ENCODE peak calls at places on chromosomes 12 and 14, in five cellular contexts. One of them, this sample, is unnamed.

GRCh38 chr12:83573676-83574075 is 887.0 kb downstream of the TMTC2 start:
- DNase-seq in nephron progenitor cell: no peak
- DNase-seq in stimulated activated CD8-positive, alpha-beta memory T cell treated with anti-CD3 and anti-CD28 coated beads, Interleukin-15, amount 100 ng/mL, for 24 hours: no peak
- DNase-seq in stimulated activated CD4-positive, alpha-beta T cell treated with anti-CD3 and anti-CD28 coated beads, Interleukin-4, amount 100 ng/mL, for 24 hours: no peak
- DNase-seq in AG20443: peak; percentile 14
- DNase-seq in this sample: no peak

GRCh38 chr12:66092559-66093269 is 37.8 kb downstream of the LLPH start:
- DNase-seq in stimulated activated CD4-positive, alpha-beta T cell treated with anti-CD3 and anti-CD28 coated beads, Interleukin-4, amount 100 ng/mL, for 24 hours: no peak
- DNase-seq in nephron progenitor cell: no peak
- DNase-seq in AG20443: peak; percentile 22
- DNase-seq in stimulated activated CD8-positive, alpha-beta memory T cell treated with anti-CD3 and anti-CD28 coated beads, Interleukin-15, amount 100 ng/mL, for 24 hours: no peak
- DNase-seq in this sample: no peak

GRCh38 chr14:70808402-70809237 is 693 bp downstream of the MAP3K9 start:
- DNase-seq in AG20443: peak; percentile 31
- DNase-seq in stimulated activated CD4-positive, alpha-beta T cell treated with anti-CD3 and anti-CD28 coated beads, Interleukin-4, amount 100 ng/mL, for 24 hours: peak; percentile 29
- DNase-seq in stimulated activated CD8-positive, alpha-beta memory T cell treated with anti-CD3 and anti-CD28 coated beads, Interleukin-15, amount 100 ng/mL, for 24 hours: peak; percentile 17
- DNase-seq in nephron progenitor cell: peak; percentile 66
- DNase-seq in this sample: no peak

GRCh38 chr14:94447986-94448808 is 4.4 kb downstream of the SERPINA11 start:
- DNase-seq in stimulated activated CD8-positive, alpha-beta memory T cell treated with anti-CD3 and anti-CD28 coated beads, Interleukin-15, amount 100 ng/mL, for 24 hours: no peak
- DNase-seq in stimulated activated CD4-positive, alpha-beta T cell treated with anti-CD3 and anti-CD28 coated beads, Interleukin-4, amount 100 ng/mL, for 24 hours: no peak
- DNase-seq in nephron progenitor cell: no peak
- DNase-seq in AG20443: no peak
- DNase-seq in this sample: no peak

GRCh38 chr12:106893451-106893850 is 62.3 kb upstream of the TMEM263 start:
- DNase-seq in nephron progenitor cell: no peak
- DNase-seq in stimulated activated CD4-positive, alpha-beta T cell treated with anti-CD3 and anti-CD28 coated beads, Interleukin-4, amount 100 ng/mL, for 24 hours: no peak
- DNase-seq in stimulated activated CD8-positive, alpha-beta memory T cell treated with anti-CD3 and anti-CD28 coated beads, Interleukin-15, amount 100 ng/mL, for 24 hours: no peak
- DNase-seq in AG20443: no peak
- DNase-seq in this sample: no peak

GRCh38 chr14:100732766-100733100 is 6.0 kb downstream of the DLK1 start:
- DNase-seq in stimulated activated CD8-positive, alpha-beta memory T cell treated with anti-CD3 and anti-CD28 coated beads, Interleukin-15, amount 100 ng/mL, for 24 hours: no peak
- DNase-seq in nephron progenitor cell: no peak
- DNase-seq in AG20443: no peak
- DNase-seq in stimulated activated CD4-positive, alpha-beta T cell treated with anti-CD3 and anti-CD28 coated beads, Interleukin-4, amount 100 ng/mL, for 24 hours: no peak
- DNase-seq in this sample: no peak

GRCh38 chr12:32659908-32660440 is 19.1 kb upstream of the DNM1L start:
- DNase-seq in stimulated activated CD8-positive, alpha-beta memory T cell treated with anti-CD3 and anti-CD28 coated beads, Interleukin-15, amount 100 ng/mL, for 24 hours: no peak
- DNase-seq in nephron progenitor cell: no peak
- DNase-seq in stimulated activated CD4-positive, alpha-beta T cell treated with anti-CD3 and anti-CD28 coated beads, Interleukin-4, amount 100 ng/mL, for 24 hours: no peak
- DNase-seq in AG20443: no peak
- DNase-seq in this sample: no peak

GRCh38 chr14:95388699-95389098 is 69.0 kb upstream of the CLMN start:
- DNase-seq in AG20443: no peak
- DNase-seq in nephron progenitor cell: no peak
- DNase-seq in stimulated activated CD4-positive, alpha-beta T cell treated with anti-CD3 and anti-CD28 coated beads, Interleukin-4, amount 100 ng/mL, for 24 hours: no peak
- DNase-seq in stimulated activated CD8-positive, alpha-beta memory T cell treated with anti-CD3 and anti-CD28 coated beads, Interleukin-15, amount 100 ng/mL, for 24 hours: no peak
- DNase-seq in this sample: no peak

GRCh38 chr14:73887116-73887490 is 444 bp downstream of the ZNF410 start:
- DNase-seq in stimulated activated CD4-positive, alpha-beta T cell treated with anti-CD3 and anti-CD28 coated beads, Interleukin-4, amount 100 ng/mL, for 24 hours: no peak
- DNase-seq in nephron progenitor cell: peak; percentile 30
- DNase-seq in stimulated activated CD8-positive, alpha-beta memory T cell treated with anti-CD3 and anti-CD28 coated beads, Interleukin-15, amount 100 ng/mL, for 24 hours: peak; percentile 11
- DNase-seq in AG20443: no peak
- DNase-seq in this sample: peak; percentile 74

GRCh38 chr12:25317553-25317952 is 66.8 kb upstream of the KRAS start:
- DNase-seq in stimulated activated CD4-positive, alpha-beta T cell treated with anti-CD3 and anti-CD28 coated beads, Interleukin-4, amount 100 ng/mL, for 24 hours: no peak
- DNase-seq in stimulated activated CD8-positive, alpha-beta memory T cell treated with anti-CD3 and anti-CD28 coated beads, Interleukin-15, amount 100 ng/mL, for 24 hours: no peak
- DNase-seq in nephron progenitor cell: no peak
- DNase-seq in AG20443: no peak
- DNase-seq in this sample: no peak

GRCh38 chr12:4217091-4217490 is 56.5 kb upstream of the CCND2 start:
- DNase-seq in AG20443: no peak
- DNase-seq in stimulated activated CD8-positive, alpha-beta memory T cell treated with anti-CD3 and anti-CD28 coated beads, Interleukin-15, amount 100 ng/mL, for 24 hours: no peak
- DNase-seq in stimulated activated CD4-positive, alpha-beta T cell treated with anti-CD3 and anti-CD28 coated beads, Interleukin-4, amount 100 ng/mL, for 24 hours: no peak
- DNase-seq in nephron progenitor cell: no peak
- DNase-seq in this sample: no peak

GRCh38 chr14:68283378-68284123 is 464.0 kb downstream of the RAD51B start:
- DNase-seq in AG20443: no peak
- DNase-seq in stimulated activated CD8-positive, alpha-beta memory T cell treated with anti-CD3 and anti-CD28 coated beads, Interleukin-15, amount 100 ng/mL, for 24 hours: peak; percentile 8
- DNase-seq in nephron progenitor cell: peak; percentile 10
- DNase-seq in stimulated activated CD4-positive, alpha-beta T cell treated with anti-CD3 and anti-CD28 coated beads, Interleukin-4, amount 100 ng/mL, for 24 hours: peak; percentile 45
- DNase-seq in this sample: no peak

GRCh38 chr14:97697772-97698171 is 900.6 kb downstream of the VRK1 start:
- DNase-seq in stimulated activated CD8-positive, alpha-beta memory T cell treated with anti-CD3 and anti-CD28 coated beads, Interleukin-15, amount 100 ng/mL, for 24 hours: no peak
- DNase-seq in AG20443: no peak
- DNase-seq in stimulated activated CD4-positive, alpha-beta T cell treated with anti-CD3 and anti-CD28 coated beads, Interleukin-4, amount 100 ng/mL, for 24 hours: peak; percentile 20
- DNase-seq in nephron progenitor cell: no peak
- DNase-seq in this sample: no peak

GRCh38 chr12:130526813-130527212 is 189.1 kb downstream of the PIWIL1 start:
- DNase-seq in stimulated activated CD8-positive, alpha-beta memory T cell treated with anti-CD3 and anti-CD28 coated beads, Interleukin-15, amount 100 ng/mL, for 24 hours: no peak
- DNase-seq in stimulated activated CD4-positive, alpha-beta T cell treated with anti-CD3 and anti-CD28 coated beads, Interleukin-4, amount 100 ng/mL, for 24 hours: no peak
- DNase-seq in AG20443: peak; percentile 24
- DNase-seq in nephron progenitor cell: peak; percentile 90
- DNase-seq in this sample: peak; percentile 19

GRCh38 chr12:130661501-130662255 is 54.4 kb downstream of the RIMBP2 start:
- DNase-seq in AG20443: no peak
- DNase-seq in nephron progenitor cell: peak; percentile 23
- DNase-seq in stimulated activated CD8-positive, alpha-beta memory T cell treated with anti-CD3 and anti-CD28 coated beads, Interleukin-15, amount 100 ng/mL, for 24 hours: no peak
- DNase-seq in stimulated activated CD4-positive, alpha-beta T cell treated with anti-CD3 and anti-CD28 coated beads, Interleukin-4, amount 100 ng/mL, for 24 hours: no peak
- DNase-seq in this sample: peak; percentile 25

GRCh38 chr12:16828891-16829290 is 222.9 kb upstream of the LMO3 start:
- DNase-seq in AG20443: no peak
- DNase-seq in nephron progenitor cell: no peak
- DNase-seq in stimulated activated CD8-positive, alpha-beta memory T cell treated with anti-CD3 and anti-CD28 coated beads, Interleukin-15, amount 100 ng/mL, for 24 hours: no peak
- DNase-seq in stimulated activated CD4-positive, alpha-beta T cell treated with anti-CD3 and anti-CD28 coated beads, Interleukin-4, amount 100 ng/mL, for 24 hours: no peak
- DNase-seq in this sample: no peak

GRCh38 chr14:67517083-67517482 is 16.0 kb upstream of the PLEKHH1 start:
- DNase-seq in stimulated activated CD8-positive, alpha-beta memory T cell treated with anti-CD3 and anti-CD28 coated beads, Interleukin-15, amount 100 ng/mL, for 24 hours: no peak
- DNase-seq in AG20443: peak; percentile 69
- DNase-seq in nephron progenitor cell: peak; percentile 19
- DNase-seq in stimulated activated CD4-positive, alpha-beta T cell treated with anti-CD3 and anti-CD28 coated beads, Interleukin-4, amount 100 ng/mL, for 24 hours: no peak
- DNase-seq in this sample: no peak

GRCh38 chr14:54890794-54891193 is 11.8 kb downstream of the GCH1 start:
- DNase-seq in stimulated activated CD4-positive, alpha-beta T cell treated with anti-CD3 and anti-CD28 coated beads, Interleukin-4, amount 100 ng/mL, for 24 hours: no peak
- DNase-seq in nephron progenitor cell: no peak
- DNase-seq in stimulated activated CD8-positive, alpha-beta memory T cell treated with anti-CD3 and anti-CD28 coated beads, Interleukin-15, amount 100 ng/mL, for 24 hours: no peak
- DNase-seq in AG20443: no peak
- DNase-seq in this sample: no peak

GRCh38 chr14:54981698-54982097 is 45.2 kb downstream of the WDHD1 start:
- DNase-seq in AG20443: peak; percentile 12
- DNase-seq in stimulated activated CD4-positive, alpha-beta T cell treated with anti-CD3 and anti-CD28 coated beads, Interleukin-4, amount 100 ng/mL, for 24 hours: no peak
- DNase-seq in stimulated activated CD8-positive, alpha-beta memory T cell treated with anti-CD3 and anti-CD28 coated beads, Interleukin-15, amount 100 ng/mL, for 24 hours: no peak
- DNase-seq in nephron progenitor cell: no peak
- DNase-seq in this sample: peak; percentile 16

GRCh38 chr12:71865757-71866536 is 26.4 kb downstream of the TBC1D15 start:
- DNase-seq in stimulated activated CD4-positive, alpha-beta T cell treated with anti-CD3 and anti-CD28 coated beads, Interleukin-4, amount 100 ng/mL, for 24 hours: no peak
- DNase-seq in nephron progenitor cell: no peak
- DNase-seq in stimulated activated CD8-positive, alpha-beta memory T cell treated with anti-CD3 and anti-CD28 coated beads, Interleukin-15, amount 100 ng/mL, for 24 hours: no peak
- DNase-seq in AG20443: no peak
- DNase-seq in this sample: no peak

GRCh38 chr12:12733118-12733517 is 15.9 kb downstream of the CDKN1B start:
- DNase-seq in AG20443: no peak
- DNase-seq in nephron progenitor cell: no peak
- DNase-seq in stimulated activated CD4-positive, alpha-beta T cell treated with anti-CD3 and anti-CD28 coated beads, Interleukin-4, amount 100 ng/mL, for 24 hours: no peak
- DNase-seq in stimulated activated CD8-positive, alpha-beta memory T cell treated with anti-CD3 and anti-CD28 coated beads, Interleukin-15, amount 100 ng/mL, for 24 hours: no peak
- DNase-seq in this sample: no peak

GRCh38 chr14:38291681-38292459 is 36.0 kb upstream of the CLEC14A start:
- DNase-seq in stimulated activated CD8-positive, alpha-beta memory T cell treated with anti-CD3 and anti-CD28 coated beads, Interleukin-15, amount 100 ng/mL, for 24 hours: no peak
- DNase-seq in stimulated activated CD4-positive, alpha-beta T cell treated with anti-CD3 and anti-CD28 coated beads, Interleukin-4, amount 100 ng/mL, for 24 hours: no peak
- DNase-seq in nephron progenitor cell: no peak
- DNase-seq in AG20443: no peak
- DNase-seq in this sample: no peak

GRCh38 chr14:71475916-71476315 is 456.3 kb upstream of the RGS6 start:
- DNase-seq in nephron progenitor cell: no peak
- DNase-seq in AG20443: no peak
- DNase-seq in stimulated activated CD4-positive, alpha-beta T cell treated with anti-CD3 and anti-CD28 coated beads, Interleukin-4, amount 100 ng/mL, for 24 hours: no peak
- DNase-seq in stimulated activated CD8-positive, alpha-beta memory T cell treated with anti-CD3 and anti-CD28 coated beads, Interleukin-15, amount 100 ng/mL, for 24 hours: no peak
- DNase-seq in this sample: no peak

GRCh38 chr12:103840399-103840880 is 594 bp downstream of the NT5DC3 start:
- DNase-seq in stimulated activated CD4-positive, alpha-beta T cell treated with anti-CD3 and anti-CD28 coated beads, Interleukin-4, amount 100 ng/mL, for 24 hours: peak; percentile 41
- DNase-seq in nephron progenitor cell: no peak
- DNase-seq in AG20443: peak; percentile 52
- DNase-seq in stimulated activated CD8-positive, alpha-beta memory T cell treated with anti-CD3 and anti-CD28 coated beads, Interleukin-15, amount 100 ng/mL, for 24 hours: no peak
- DNase-seq in this sample: peak; percentile 44

GRCh38 chr12:62724285-62724684 is 210.7 kb downstream of the PPM1H start:
- DNase-seq in nephron progenitor cell: no peak
- DNase-seq in stimulated activated CD4-positive, alpha-beta T cell treated with anti-CD3 and anti-CD28 coated beads, Interleukin-4, amount 100 ng/mL, for 24 hours: no peak
- DNase-seq in stimulated activated CD8-positive, alpha-beta memory T cell treated with anti-CD3 and anti-CD28 coated beads, Interleukin-15, amount 100 ng/mL, for 24 hours: no peak
- DNase-seq in AG20443: no peak
- DNase-seq in this sample: no peak

GRCh38 chr14:55624913-55625312 is 44.9 kb downstream of the KTN1 start:
- DNase-seq in AG20443: peak; percentile 24
- DNase-seq in stimulated activated CD8-positive, alpha-beta memory T cell treated with anti-CD3 and anti-CD28 coated beads, Interleukin-15, amount 100 ng/mL, for 24 hours: no peak
- DNase-seq in stimulated activated CD4-positive, alpha-beta T cell treated with anti-CD3 and anti-CD28 coated beads, Interleukin-4, amount 100 ng/mL, for 24 hours: no peak
- DNase-seq in nephron progenitor cell: no peak
- DNase-seq in this sample: no peak

GRCh38 chr12:49147384-49147783 is 16.2 kb upstream of the TUBA1B start:
- DNase-seq in stimulated activated CD4-positive, alpha-beta T cell treated with anti-CD3 and anti-CD28 coated beads, Interleukin-4, amount 100 ng/mL, for 24 hours: no peak
- DNase-seq in AG20443: no peak
- DNase-seq in nephron progenitor cell: no peak
- DNase-seq in stimulated activated CD8-positive, alpha-beta memory T cell treated with anti-CD3 and anti-CD28 coated beads, Interleukin-15, amount 100 ng/mL, for 24 hours: no peak
- DNase-seq in this sample: no peak

GRCh38 chr12:43836455-43836989 is 641 bp downstream of the TMEM117 start:
- DNase-seq in AG20443: no peak
- DNase-seq in stimulated activated CD8-positive, alpha-beta memory T cell treated with anti-CD3 and anti-CD28 coated beads, Interleukin-15, amount 100 ng/mL, for 24 hours: no peak
- DNase-seq in stimulated activated CD4-positive, alpha-beta T cell treated with anti-CD3 and anti-CD28 coated beads, Interleukin-4, amount 100 ng/mL, for 24 hours: no peak
- DNase-seq in nephron progenitor cell: no peak
- DNase-seq in this sample: peak; percentile 62

GRCh38 chr12:82593901-82594396 is 92.8 kb upstream of the TMTC2 start:
- DNase-seq in stimulated activated CD4-positive, alpha-beta T cell treated with anti-CD3 and anti-CD28 coated beads, Interleukin-4, amount 100 ng/mL, for 24 hours: no peak
- DNase-seq in nephron progenitor cell: no peak
- DNase-seq in AG20443: no peak
- DNase-seq in stimulated activated CD8-positive, alpha-beta memory T cell treated with anti-CD3 and anti-CD28 coated beads, Interleukin-15, amount 100 ng/mL, for 24 hours: no peak
- DNase-seq in this sample: no peak

GRCh38 chr14:67515386-67516079 is 17.6 kb upstream of the PLEKHH1 start:
- DNase-seq in stimulated activated CD4-positive, alpha-beta T cell treated with anti-CD3 and anti-CD28 coated beads, Interleukin-4, amount 100 ng/mL, for 24 hours: peak; percentile 33
- DNase-seq in stimulated activated CD8-positive, alpha-beta memory T cell treated with anti-CD3 and anti-CD28 coated beads, Interleukin-15, amount 100 ng/mL, for 24 hours: no peak
- DNase-seq in AG20443: peak; percentile 59
- DNase-seq in nephron progenitor cell: no peak
- DNase-seq in this sample: no peak

GRCh38 chr12:57147641-57147944 is 174 bp upstream of the LRP1-AS start:
- DNase-seq in stimulated activated CD8-positive, alpha-beta memory T cell treated with anti-CD3 and anti-CD28 coated beads, Interleukin-15, amount 100 ng/mL, for 24 hours: no peak
- DNase-seq in AG20443: peak; percentile 51
- DNase-seq in nephron progenitor cell: no peak
- DNase-seq in stimulated activated CD4-positive, alpha-beta T cell treated with anti-CD3 and anti-CD28 coated beads, Interleukin-4, amount 100 ng/mL, for 24 hours: no peak
- DNase-seq in this sample: no peak

GRCh38 chr12:94841171-94841570 is 162.3 kb downstream of the NDUFA12 start:
- DNase-seq in stimulated activated CD8-positive, alpha-beta memory T cell treated with anti-CD3 and anti-CD28 coated beads, Interleukin-15, amount 100 ng/mL, for 24 hours: no peak
- DNase-seq in stimulated activated CD4-positive, alpha-beta T cell treated with anti-CD3 and anti-CD28 coated beads, Interleukin-4, amount 100 ng/mL, for 24 hours: no peak
- DNase-seq in nephron progenitor cell: no peak
- DNase-seq in AG20443: no peak
- DNase-seq in this sample: no peak

GRCh38 chr12:116759783-116760581 is 21.9 kb downstream of the RNFT2 start:
- DNase-seq in stimulated activated CD8-positive, alpha-beta memory T cell treated with anti-CD3 and anti-CD28 coated beads, Interleukin-15, amount 100 ng/mL, for 24 hours: no peak
- DNase-seq in AG20443: no peak
- DNase-seq in stimulated activated CD4-positive, alpha-beta T cell treated with anti-CD3 and anti-CD28 coated beads, Interleukin-4, amount 100 ng/mL, for 24 hours: peak; percentile 15
- DNase-seq in nephron progenitor cell: peak; percentile 40
- DNase-seq in this sample: peak; percentile 32

GRCh38 chr12:2034633-2035420 is 18.0 kb upstream of the CACNA1C start:
- DNase-seq in stimulated activated CD4-positive, alpha-beta T cell treated with anti-CD3 and anti-CD28 coated beads, Interleukin-4, amount 100 ng/mL, for 24 hours: peak; percentile 88
- DNase-seq in nephron progenitor cell: peak; percentile 94
- DNase-seq in AG20443: peak; percentile 98
- DNase-seq in stimulated activated CD8-positive, alpha-beta memory T cell treated with anti-CD3 and anti-CD28 coated beads, Interleukin-15, amount 100 ng/mL, for 24 hours: peak; percentile 87
- DNase-seq in this sample: peak; percentile 93

GRCh38 chr12:10453144-10453543 is at the start of gene KLRC1:
- DNase-seq in nephron progenitor cell: no peak
- DNase-seq in stimulated activated CD4-positive, alpha-beta T cell treated with anti-CD3 and anti-CD28 coated beads, Interleukin-4, amount 100 ng/mL, for 24 hours: no peak
- DNase-seq in AG20443: no peak
- DNase-seq in stimulated activated CD8-positive, alpha-beta memory T cell treated with anti-CD3 and anti-CD28 coated beads, Interleukin-15, amount 100 ng/mL, for 24 hours: no peak
- DNase-seq in this sample: no peak

GRCh38 chr14:100893228-100893601 is 10.3 kb downstream of the RTL1 start:
- DNase-seq in AG20443: no peak
- DNase-seq in stimulated activated CD4-positive, alpha-beta T cell treated with anti-CD3 and anti-CD28 coated beads, Interleukin-4, amount 100 ng/mL, for 24 hours: no peak
- DNase-seq in stimulated activated CD8-positive, alpha-beta memory T cell treated with anti-CD3 and anti-CD28 coated beads, Interleukin-15, amount 100 ng/mL, for 24 hours: no peak
- DNase-seq in nephron progenitor cell: no peak
- DNase-seq in this sample: no peak

GRCh38 chr12:32198555-32198954 is 91.9 kb downstream of the BICD1 start:
- DNase-seq in nephron progenitor cell: no peak
- DNase-seq in AG20443: no peak
- DNase-seq in stimulated activated CD4-positive, alpha-beta T cell treated with anti-CD3 and anti-CD28 coated beads, Interleukin-4, amount 100 ng/mL, for 24 hours: no peak
- DNase-seq in stimulated activated CD8-positive, alpha-beta memory T cell treated with anti-CD3 and anti-CD28 coated beads, Interleukin-15, amount 100 ng/mL, for 24 hours: no peak
- DNase-seq in this sample: no peak

GRCh38 chr12:28088566-28089277 is 101.5 kb upstream of the CCDC91 start:
- DNase-seq in stimulated activated CD8-positive, alpha-beta memory T cell treated with anti-CD3 and anti-CD28 coated beads, Interleukin-15, amount 100 ng/mL, for 24 hours: no peak
- DNase-seq in AG20443: peak; percentile 32
- DNase-seq in nephron progenitor cell: no peak
- DNase-seq in stimulated activated CD4-positive, alpha-beta T cell treated with anti-CD3 and anti-CD28 coated beads, Interleukin-4, amount 100 ng/mL, for 24 hours: no peak
- DNase-seq in this sample: no peak

GRCh38 chr14:64983439-64984310 is 3.0 kb upstream of the FNTB start:
- DNase-seq in stimulated activated CD4-positive, alpha-beta T cell treated with anti-CD3 and anti-CD28 coated beads, Interleukin-4, amount 100 ng/mL, for 24 hours: peak; percentile 43
- DNase-seq in stimulated activated CD8-positive, alpha-beta memory T cell treated with anti-CD3 and anti-CD28 coated beads, Interleukin-15, amount 100 ng/mL, for 24 hours: no peak
- DNase-seq in nephron progenitor cell: peak; percentile 26
- DNase-seq in AG20443: peak; percentile 53
- DNase-seq in this sample: peak; percentile 63

This sample was measured in erythroblast.